ENCODE peak calls at places on chromosomes 7 and 10, in four cellular contexts. F, T, K and B are unnamed samples.

GRCh38 chr7:17545348-17545747 is 246.9 kb downstream of the AHR start:
- DNase-seq in T (no peak), K (no peak), F (no peak), B (no peak)

GRCh38 chr10:44335330-44336021 is 49.4 kb downstream of the CXCL12 start:
- DNase-seq in K (no peak), T (no peak), F (no peak), B (no peak)

GRCh38 chr7:140342732-140343514 is 55.4 kb downstream of the SLC37A3 start:
- DNase-seq in K (no peak), F (peak; percentile 73), T (no peak), B (peak; percentile 52)

GRCh38 chr10:122044045-122044661 is 55.2 kb downstream of the TACC2 start:
- DNase-seq in T (no peak), K (peak; percentile 64), F (no peak), B (peak; percentile 64)

GRCh38 chr7:66950763-66951162 is 29.7 kb downstream of the TMEM248 start:
- DNase-seq in K (no peak), T (no peak), F (no peak), B (no peak)

GRCh38 chr10:131743190-131744151 is 157.3 kb upstream of the PPP2R2D start:
- DNase-seq in F (peak; percentile 39), T (no peak), K (no peak), B (no peak)

GRCh38 chr7:51428226-51428887 is 111.7 kb upstream of the COBL start:
- DNase-seq in K (no peak), F (no peak), T (peak; percentile 33), B (peak; percentile 4)

GRCh38 chr7:47088329-47089067 is 493.4 kb downstream of the TNS3 start:
- DNase-seq in F (peak; percentile 69), K (peak; percentile 66), T (peak; percentile 70), B (peak; percentile 30)

GRCh38 chr7:150325110-150325611 is 1.8 kb upstream of the ACTR3C start:
- DNase-seq in F (no peak), K (peak; percentile 55), T (no peak), B (no peak)

GRCh38 chr10:68296833-68297232 is 35.0 kb upstream of the HNRNPH3 start:
- DNase-seq in T (no peak), F (no peak), K (no peak), B (no peak)

GRCh38 chr10:118523775-118524174 is 71.7 kb downstream of the PRLHR start:
- DNase-seq in T (peak; percentile 81), K (no peak), F (no peak), B (no peak)

GRCh38 chr7:35379481-35379880 is 125.6 kb upstream of the TBX20 start:
- DNase-seq in K (no peak), F (no peak), T (no peak), B (no peak)

GRCh38 chr10:94524146-94524545 is 21.4 kb upstream of the HELLS start:
- DNase-seq in K (no peak), F (no peak), T (no peak), B (no peak)

GRCh38 chr7:41709621-41710020 is 6.7 kb upstream of the INHBA start:
- DNase-seq in F (no peak), T (no peak), K (no peak), B (no peak)

GRCh38 chr7:137081694-137082093 is 213.2 kb downstream of the CHRM2 start:
- DNase-seq in K (peak; percentile 42), F (no peak), T (no peak), B (no peak)

GRCh38 chr10:63681965-63682704 is 160.9 kb downstream of the REEP3 start:
- DNase-seq in T (peak; percentile 25), F (no peak), K (peak; percentile 86), B (no peak)

GRCh38 chr10:132964231-132964630 is 21.9 kb upstream of the CFAP46 start:
- DNase-seq in T (no peak), K (no peak), F (no peak), B (no peak)

GRCh38 chr10:48414778-48415177 is 108.3 kb downstream of the MAPK8 start:
- DNase-seq in K (no peak), F (no peak), T (peak; percentile 31), B (no peak)

GRCh38 chr10:123549761-123550454 is 116.2 kb upstream of the GPR26 start:
- DNase-seq in F (no peak), K (no peak), T (no peak), B (no peak)

GRCh38 chr10:101261702-101262101 is 32.4 kb upstream of the LBX1 start:
- DNase-seq in K (no peak), T (no peak), F (no peak), B (no peak)

GRCh38 chr7:54429106-54429505 is 113.1 kb upstream of the VSTM2A start:
- DNase-seq in F (no peak), K (no peak), T (no peak), B (no peak)

GRCh38 chr10:127827354-127828140 is 65.2 kb downstream of the CLRN3 start:
- DNase-seq in T (no peak), K (no peak), F (no peak), B (no peak)

GRCh38 chr7:157597562-157597961 is 260.8 kb downstream of the DNAJB6 start:
- DNase-seq in K (no peak), T (no peak), F (no peak), B (no peak)

GRCh38 chr7:37923996-37924395 is 3.6 kb downstream of the EPDR1 start:
- DNase-seq in T (no peak), K (no peak), F (no peak), B (no peak)
- H3K27ac ChIP-seq in T (no peak overlapping the region), K (peak overlapping the region; percentile 54), F (no peak overlapping the region), B (no peak overlapping the region)

DNA sequence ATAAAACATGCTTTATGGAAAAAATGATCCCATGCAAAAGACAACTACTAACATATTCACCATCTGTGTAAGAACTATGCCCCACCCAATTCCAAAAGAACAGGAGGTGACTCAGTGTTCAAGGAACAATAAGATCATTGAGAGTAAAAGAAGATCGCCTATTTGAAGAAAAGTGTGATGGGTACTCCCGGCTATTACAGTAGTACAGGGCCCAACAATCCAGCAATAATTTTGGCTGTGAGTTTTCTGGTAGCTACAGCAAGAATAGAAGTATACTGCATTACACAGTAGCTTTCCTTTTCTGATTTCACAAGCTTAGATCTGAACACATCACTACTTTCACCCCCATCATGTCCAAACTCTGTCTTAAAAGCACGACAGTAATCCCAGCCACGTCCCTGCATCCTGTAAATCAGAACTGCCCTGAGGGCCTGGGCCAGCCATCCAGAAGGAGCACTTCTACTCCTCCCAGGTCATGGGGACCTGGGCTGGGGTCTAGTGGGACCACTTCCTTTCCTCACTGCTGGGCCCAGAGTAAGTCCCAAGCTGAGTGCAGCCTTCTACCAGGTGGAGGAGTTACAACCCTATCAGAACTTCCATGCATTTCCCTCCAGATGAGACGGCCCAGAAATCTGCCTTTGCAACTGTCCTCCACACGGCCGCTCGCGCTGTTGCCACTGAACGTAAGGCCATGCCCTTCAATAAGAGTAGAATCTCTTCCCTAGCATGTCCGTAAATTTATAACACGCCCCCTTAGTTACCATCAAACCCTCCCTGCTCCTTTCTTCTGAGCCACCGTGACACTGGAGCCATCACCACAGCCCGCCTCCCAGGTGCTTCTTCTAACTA is 7.9 kb downstream of the ESYT2 start:
- DNase-seq in K (no peak), F (no peak), T (peak; percentile 68), B (peak; percentile 80)
- H3K27ac ChIP-seq in K (peak overlapping the region; percentile 55), F (no peak overlapping the region), T (peak overlapping the region; percentile 99), B (peak overlapping the region; percentile 62)

GRCh38 chr10:79353726-79354125 is 6.5 kb downstream of the PPIF start:
- DNase-seq in F (no peak), T (no peak), K (no peak), B (no peak)
- H3K27ac ChIP-seq in F (no peak overlapping the region), T (no peak overlapping the region), K (no peak overlapping the region), B (no peak overlapping the region)

DNA sequence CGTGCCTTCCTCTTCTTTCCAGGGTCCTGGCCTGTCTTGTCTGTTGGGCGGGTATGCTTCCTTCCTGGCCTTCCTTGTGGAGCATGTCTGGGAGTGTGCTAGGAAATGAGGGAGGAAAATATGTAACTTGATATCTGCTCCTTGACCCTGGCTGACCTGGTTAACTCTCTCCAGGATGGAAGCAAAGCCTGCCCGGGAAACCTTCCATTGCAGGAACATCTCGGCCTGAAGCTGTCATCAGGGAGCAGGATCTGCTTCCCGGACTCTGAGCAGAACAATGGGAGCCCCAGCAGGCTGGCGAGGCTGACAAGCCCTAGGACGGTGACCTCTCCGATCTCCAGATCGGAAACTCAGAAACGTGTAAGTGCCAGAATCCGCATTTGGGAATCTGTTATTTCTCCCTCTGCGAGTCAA is 340.3 kb downstream of the FRMD4A start:
- DNase-seq in K (peak; percentile 55), T (no peak), F (no peak), B (no peak)
- H3K27ac ChIP-seq in K (peak overlapping the region; percentile 59), T (no peak overlapping the region), F (no peak overlapping the region), B (no peak overlapping the region)

GRCh38 chr10:114491419-114491818 is 87.1 kb upstream of the AFAP1L2 start:
- DNase-seq in T (no peak), K (peak; percentile 60), F (no peak), B (no peak)
- H3K27ac ChIP-seq in T (peak overlapping the region; percentile 62), K (peak overlapping the region; percentile 48), F (no peak overlapping the region), B (no peak overlapping the region)

GRCh38 chr10:98446656-98447221 is at the start of gene HPS1:
- DNase-seq in T (peak; percentile 90), K (peak; percentile 71), F (peak; percentile 68), B (peak; percentile 74)
- H3K27ac ChIP-seq in T (peak within 1 kb of the TSS; percentile 81), K (peak within 1 kb of the TSS; percentile 95), F (no peak within 1 kb of the TSS), B (peak within 1 kb of the TSS; percentile 92)

GRCh38 chr10:51244739-51245138 is 170.5 kb downstream of the PRKG1 start:
- DNase-seq in F (no peak), K (no peak), T (no peak), B (no peak)
- H3K27ac ChIP-seq in F (peak overlapping the region; percentile 80), K (peak overlapping the region; percentile 24), T (no peak overlapping the region), B (no peak overlapping the region)

GRCh38 chr10:124878457-124878739 is 63.5 kb upstream of the ZRANB1 start:
- DNase-seq in F (no peak), K (no peak), T (no peak), B (no peak)

GRCh38 chr10:124883510-124884321 is 58.2 kb upstream of the ZRANB1 start:
- DNase-seq in T (no peak), K (no peak), F (no peak), B (no peak)

GRCh38 chr10:124875596-124875995 is 66.3 kb upstream of the ZRANB1 start:
- DNase-seq in K (no peak), F (no peak), T (no peak), B (no peak)

GRCh38 chr10:124882313-124882712 is 59.6 kb upstream of the ZRANB1 start:
- DNase-seq in F (no peak), T (no peak), K (no peak), B (no peak)

DNA sequence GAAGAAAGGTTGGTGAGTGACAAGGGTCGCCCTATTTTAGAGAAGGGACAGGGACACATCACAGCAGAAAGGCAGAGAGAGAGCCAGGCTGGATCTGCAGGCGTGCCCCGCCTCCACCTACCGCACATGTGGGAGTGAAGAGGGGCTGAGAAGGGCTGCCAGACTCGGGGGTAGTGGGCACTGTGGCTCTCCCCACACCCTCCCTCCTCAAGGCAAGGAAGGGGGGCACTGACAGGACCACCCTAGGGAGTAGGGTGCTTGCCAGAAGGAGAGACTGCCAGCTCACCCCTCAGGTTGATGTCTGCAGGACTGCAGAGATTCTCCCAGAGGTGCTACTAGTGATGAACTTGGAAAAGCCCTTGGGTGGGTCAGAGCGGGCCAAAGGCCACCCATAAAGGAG is 62.8 kb upstream of the ZRANB1 start:
- DNase-seq in K (no peak), T (no peak), F (no peak), B (no peak)
- H3K27ac ChIP-seq in K (no peak overlapping the region), T (no peak overlapping the region), F (no peak overlapping the region), B (no peak overlapping the region)